ENCODE peak calls at places on chromosomes 3 and 15, in seven cellular contexts. M is K562, J is uterus, K is heart left ventricle, P is H1, Q is ovary, U is testis. E is an unnamed sample.

GRCh38 chr3:116093374-116093773 is 351.9 kb downstream of the LSAMP start:
- DNase-seq in U (no peak), M (no peak), Q (no peak), J (no peak), P (no peak), K (no peak), E (no peak)

GRCh38 chr3:43760951-43761350 is 70.2 kb downstream of the ABHD5 start:
- DNase-seq in J (no peak), Q (no peak), U (no peak), M (no peak), P (no peak), K (no peak), E (no peak)

GRCh38 chr15:67035886-67036285 is 29.5 kb upstream of the SMAD3 start:
- DNase-seq in M (no peak), J (no peak), P (no peak), Q (no peak), K (no peak), U (no peak), E (no peak)

GRCh38 chr3:35946121-35946856 is 307.0 kb downstream of the ARPP21 start:
- DNase-seq in Q (no peak), M (no peak), K (no peak), P (no peak), U (no peak), J (no peak), E (peak)

GRCh38 chr3:104460477-104461406 is 906.0 kb upstream of the ALCAM start:
- DNase-seq in K (no peak), P (peak), U (peak), Q (no peak), J (no peak), M (no peak), E (no peak)

GRCh38 chr15:65752151-65752700 is 39.9 kb downstream of the DENND4A start:
- DNase-seq in P (no peak), M (peak), K (no peak), U (no peak), Q (no peak), J (no peak), E (no peak)

GRCh38 chr3:43773273-43774104 is 82.8 kb downstream of the ABHD5 start:
- DNase-seq in P (no peak), K (peak), Q (no peak), J (no peak), M (peak), U (peak), E (peak)

GRCh38 chr3:129398803-129399144 is 29.7 kb downstream of the EFCAB12 start:
- DNase-seq in Q (no peak), M (peak), U (peak), K (no peak), P (no peak), J (no peak), E (peak)

GRCh38 chr3:44880284-44880683 is 5.9 kb downstream of the TGM4 start:
- DNase-seq in M (no peak), P (no peak), U (no peak), K (no peak), Q (no peak), J (no peak), E (no peak)

GRCh38 chr3:123638936-123639680 is 54.3 kb upstream of the HACD2 start:
- DNase-seq in K (no peak), M (no peak), J (no peak), U (peak), Q (no peak), P (no peak), E (no peak)

GRCh38 chr3:51796859-51797258 is 17.8 kb upstream of the IQCF6 start:
- DNase-seq in J (no peak), P (no peak), U (no peak), K (no peak), Q (no peak), M (no peak), E (no peak)

GRCh38 chr3:132034486-132035464 is at the start of gene CPNE4:
- DNase-seq in Q (peak), U (peak), P (peak), K (peak), J (peak), M (peak), E (peak)

GRCh38 chr3:27888562-27888961 is 166.4 kb upstream of the EOMES start:
- DNase-seq in M (no peak), K (no peak), U (no peak), Q (no peak), J (no peak), P (no peak), E (no peak)

DNA sequence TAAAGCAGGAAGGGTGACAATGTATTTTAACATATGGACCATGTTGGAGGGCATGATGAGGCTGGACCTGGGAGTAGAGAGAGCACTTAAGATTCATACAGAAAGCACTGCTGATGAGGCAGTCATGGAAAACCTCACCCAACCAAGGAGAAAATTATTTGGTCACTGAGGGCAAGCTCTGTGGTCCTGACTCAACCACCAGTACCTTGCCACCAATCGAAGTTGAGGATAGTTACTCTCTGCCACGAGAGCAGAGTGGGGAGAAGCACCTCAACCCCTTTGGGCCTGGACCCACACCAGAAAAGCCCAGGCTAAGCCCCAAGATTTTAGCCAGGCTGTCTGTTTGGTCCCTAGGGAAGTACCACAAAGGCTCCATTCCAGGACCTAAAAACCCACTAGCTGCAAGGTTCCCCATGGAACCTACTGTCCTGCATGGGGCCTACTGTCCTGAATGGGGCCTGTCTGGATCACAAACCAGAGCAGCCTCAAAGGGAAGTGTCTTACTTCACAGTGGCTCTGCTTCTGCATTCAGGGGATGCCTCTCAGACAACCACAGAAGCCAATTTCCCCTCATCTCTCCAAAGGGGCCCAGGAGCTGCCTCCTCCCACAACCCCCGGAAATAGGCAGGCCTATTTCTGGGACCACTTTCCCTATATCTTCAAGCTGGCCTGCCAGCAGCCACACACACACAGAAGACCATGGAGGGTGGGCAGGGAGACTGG is 4.2 kb downstream of the CCDC71 start:
- DNase-seq in U (no peak), Q (no peak), K (no peak), J (no peak), P (no peak), M (no peak), E (no peak)
- TF ChIP-seq POLR2A in U (no peak), Q (no peak), K (no peak), J (no peak), P (no peak), M (no peak), E (peak)

GRCh38 chr15:92951800-92952199 is 51.7 kb downstream of the CHD2 start:
- DNase-seq in K (no peak), Q (no peak), P (no peak), M (no peak), U (no peak), J (no peak), E (no peak)

GRCh38 chr15:92947071-92947730 is 47.1 kb downstream of the CHD2 start:
- DNase-seq in P (no peak), Q (no peak), J (no peak), U (no peak), M (no peak), K (no peak), E (no peak)

GRCh38 chr15:92952451-92952850 is 52.3 kb downstream of the CHD2 start:
- DNase-seq in P (no peak), J (no peak), K (no peak), M (no peak), Q (no peak), U (no peak), E (no peak)

GRCh38 chr15:92953569-92953968 is 53.4 kb downstream of the CHD2 start:
- DNase-seq in P (no peak), M (no peak), K (no peak), J (no peak), Q (no peak), U (no peak), E (no peak)

DNA sequence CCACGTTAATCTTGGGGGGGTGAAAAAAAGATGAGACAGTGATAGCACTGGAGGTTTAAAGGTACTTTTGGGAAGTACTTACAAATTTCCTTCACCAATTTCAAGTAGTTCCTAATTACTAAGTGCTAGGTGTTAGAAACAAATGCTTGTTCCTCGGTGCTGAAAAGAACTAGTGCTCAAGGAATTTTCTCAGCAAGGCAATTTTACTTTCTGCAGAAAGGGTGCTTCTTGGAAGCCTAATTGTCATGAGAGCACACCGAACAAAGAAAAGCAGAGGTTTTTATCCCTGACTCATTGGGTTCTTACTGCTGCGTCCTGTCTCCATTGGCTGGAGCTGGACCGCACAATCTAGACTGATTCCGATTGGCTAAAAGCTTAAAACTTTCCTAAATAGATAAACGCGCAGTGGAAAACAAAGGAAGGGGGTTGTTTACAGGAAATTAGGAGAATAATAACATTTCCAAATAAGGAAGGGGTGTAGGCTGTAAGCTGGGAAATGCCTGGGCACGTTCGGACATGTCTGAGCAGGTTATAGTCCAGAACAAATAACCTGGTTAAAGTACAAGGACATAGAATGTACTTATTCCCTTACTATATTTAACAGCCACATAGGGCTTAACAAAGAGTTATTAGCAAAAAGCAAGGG is 49.6 kb downstream of the CHD2 start:
- DNase-seq in Q (no peak), M (no peak), U (no peak), K (no peak), P (no peak), J (no peak), E (peak)
- TF ChIP-seq POLR2A in Q (no peak), M (no peak), U (no peak), K (no peak), P (peak), J (no peak), E (no peak)

DNA sequence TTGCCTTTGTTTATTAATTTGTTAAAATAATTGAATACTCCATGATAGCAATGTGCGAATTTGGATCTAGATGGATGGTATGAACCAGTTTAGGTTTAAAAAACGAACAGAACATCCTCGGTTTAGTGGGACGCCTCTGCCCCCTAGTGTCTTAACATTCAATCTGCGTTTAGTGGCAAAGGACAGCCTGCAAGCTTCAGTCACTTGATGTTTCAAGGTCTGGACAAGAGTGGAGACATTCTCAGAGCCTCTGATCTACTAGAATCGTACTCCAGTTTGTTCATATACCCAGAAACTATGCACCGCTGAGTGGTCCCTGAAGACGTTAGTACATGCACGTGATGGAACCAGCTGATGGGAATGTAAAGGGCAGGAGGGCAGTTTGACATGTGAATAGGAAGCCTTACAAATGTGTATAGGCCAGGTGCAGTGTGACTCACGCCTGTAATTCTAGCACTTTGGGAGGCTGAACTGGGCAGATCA is 17.8 kb upstream of the ATP13A4 start:
- DNase-seq in U (peak), P (no peak), M (peak), Q (peak), K (peak), J (peak), E (peak)
- TF ChIP-seq POLR2A in U (no peak), P (no peak), M (no peak), Q (no peak), K (no peak), J (no peak), E (no peak)

DNA sequence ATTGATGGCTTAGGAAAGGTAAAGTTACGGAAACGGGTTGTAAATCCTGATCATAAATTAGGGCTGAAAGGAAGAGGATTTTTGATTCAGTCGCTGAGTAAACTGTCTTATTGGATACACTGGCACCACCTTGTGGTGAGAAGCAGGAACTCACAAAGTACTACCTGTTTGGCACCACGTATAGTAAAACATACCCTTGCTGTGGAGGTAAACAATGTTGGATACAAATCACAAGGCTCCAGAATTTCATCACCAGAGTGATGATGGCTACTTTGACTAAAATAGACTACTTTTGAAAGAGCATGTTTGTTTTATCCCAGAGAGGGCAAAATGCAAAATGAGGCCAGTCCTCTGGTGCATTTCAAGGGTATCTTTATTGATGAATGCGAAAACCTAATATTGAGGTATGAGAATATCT is 216.9 kb downstream of the IGSF11 start:
- DNase-seq in M (peak), J (no peak), U (peak), K (no peak), Q (no peak), P (no peak), E (peak)
- TF ChIP-seq POLR2A in M (no peak), J (no peak), U (no peak), K (no peak), Q (no peak), P (no peak), E (no peak)

GRCh38 chr15:64355559-64356442 is at the start of gene CSNK1G1:
- DNase-seq in K (peak), J (peak), Q (peak), U (peak), P (peak), M (peak), E (peak)
- TF ChIP-seq POLR2A in K (peak), J (peak), Q (no peak), U (no peak), P (peak), M (peak), E (peak)

GRCh38 chr15:56916825-56917477 is 1.5 kb upstream of the TCF12 start:
- DNase-seq in J (no peak), M (peak), P (no peak), U (no peak), Q (no peak), K (no peak), E (peak)

GRCh38 chr15:56918046-56918906 is at the start of gene TCF12:
- DNase-seq in U (peak), K (peak), M (peak), J (peak), Q (peak), P (peak), E (peak)

GRCh38 chr15:56917652-56918045 is 795 bp upstream of the TCF12 start:
- DNase-seq in J (no peak), M (no peak), P (no peak), K (peak), U (peak), Q (no peak), E (peak)

GRCh38 chr15:56919708-56920637 is 1.5 kb downstream of the TCF12 start:
- DNase-seq in P (no peak), K (peak), J (peak), U (peak), Q (peak), M (no peak), E (peak)

DNA sequence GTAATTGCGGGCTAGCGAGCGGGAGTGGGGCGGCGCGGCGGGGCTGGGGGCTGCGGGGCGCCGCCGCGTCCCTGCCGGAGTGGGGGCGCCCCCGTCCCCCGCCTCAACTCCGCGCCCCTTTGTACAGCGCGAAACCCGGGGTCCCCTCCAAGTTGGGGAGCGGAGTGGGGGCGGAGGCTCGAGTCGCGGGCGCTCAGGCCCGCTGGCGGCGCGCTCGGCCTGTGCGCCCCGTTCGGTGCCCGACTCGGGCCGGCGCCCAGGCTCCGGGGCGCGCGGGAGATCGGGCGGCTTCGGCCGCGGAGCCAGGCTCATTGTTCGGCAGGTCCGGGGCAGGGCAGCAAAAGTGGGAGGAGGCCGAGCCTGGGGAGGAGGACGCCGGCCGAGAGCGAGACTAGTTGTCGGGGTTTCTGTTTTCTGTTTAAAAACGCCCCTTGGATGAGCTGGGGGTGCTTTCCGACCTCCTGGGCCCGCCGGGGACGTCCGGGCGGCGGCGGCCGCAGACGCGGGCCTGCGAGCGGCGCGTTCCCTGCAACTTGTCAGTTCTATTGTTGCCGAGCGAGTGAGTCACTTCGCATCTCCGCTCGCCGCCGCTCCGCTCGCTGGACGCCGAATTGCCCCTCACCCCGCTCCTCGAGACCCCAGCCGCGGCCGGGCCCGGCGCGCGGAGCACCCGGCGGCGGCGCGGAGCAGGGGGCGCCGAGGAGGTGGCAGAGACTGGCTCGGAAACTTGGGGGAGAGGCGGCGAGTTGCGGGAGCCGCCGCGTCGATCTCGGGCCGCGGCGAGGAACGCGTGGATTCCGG is 663 bp downstream of the TCF12 start:
- DNase-seq in Q (peak), K (peak), U (peak), P (no peak), J (peak), M (peak), E (peak)
- TF ChIP-seq POLR2A in Q (no peak), K (peak), U (no peak), P (peak), J (peak), M (no peak), E (no peak)

GRCh38 chr3:101848754-101849713 is at the start of gene NFKBIZ:
- DNase-seq in M (peak), P (peak), Q (peak), J (peak), K (peak), U (peak), E (peak)
- TF ChIP-seq POLR2A in M (peak), P (peak), Q (peak), J (peak), K (peak), U (no peak), E (peak)

GRCh38 chr3:192819001-192819569 is 91.7 kb upstream of the FGF12 start:
- DNase-seq in U (no peak), P (no peak), K (no peak), Q (no peak), J (peak), M (no peak), E (no peak)

GRCh38 chr3:192818126-192818525 is 90.8 kb upstream of the FGF12 start:
- DNase-seq in M (no peak), J (no peak), K (no peak), Q (no peak), U (no peak), P (no peak), E (no peak)

GRCh38 chr3:192817053-192817452 is 89.7 kb upstream of the FGF12 start:
- DNase-seq in U (no peak), J (no peak), P (no peak), Q (no peak), K (no peak), M (no peak), E (no peak)

GRCh38 chr3:192816274-192816853 is 89.0 kb upstream of the FGF12 start:
- DNase-seq in K (no peak), Q (no peak), P (no peak), M (peak), J (no peak), U (no peak), E (peak)

GRCh38 chr3:192817506-192817905 is 90.2 kb upstream of the FGF12 start:
- DNase-seq in P (no peak), M (no peak), J (no peak), K (no peak), U (no peak), Q (no peak), E (no peak)
- TF ChIP-seq POLR2A in P (no peak), M (no peak), J (no peak), K (no peak), U (no peak), Q (no peak), E (no peak)

GRCh38 chr3:32422943-32423342 is 31.3 kb downstream of the CMTM7 start:
- DNase-seq in Q (no peak), U (no peak), M (no peak), J (no peak), P (no peak), K (no peak), E (peak)
- TF ChIP-seq POLR2A in Q (no peak), U (no peak), M (no peak), J (no peak), P (no peak), K (no peak), E (no peak)

GRCh38 chr3:141268791-141269190 is 37.2 kb downstream of the PXYLP1 start:
- DNase-seq in Q (no peak), J (no peak), K (no peak), M (no peak), P (no peak), U (no peak), E (no peak)

GRCh38 chr3:141271279-141272033 is 39.8 kb downstream of the PXYLP1 start:
- DNase-seq in U (no peak), Q (no peak), K (no peak), M (no peak), J (no peak), P (no peak), E (no peak)

GRCh38 chr3:141266186-141266585 is 34.6 kb downstream of the PXYLP1 start:
- DNase-seq in U (no peak), Q (no peak), P (no peak), K (no peak), J (no peak), M (no peak), E (no peak)

GRCh38 chr3:141268281-141268680 is 36.7 kb downstream of the PXYLP1 start:
- DNase-seq in U (no peak), P (no peak), Q (no peak), M (no peak), K (no peak), J (no peak), E (no peak)

GRCh38 chr3:141266797-141267555 is 35.4 kb downstream of the PXYLP1 start:
- DNase-seq in Q (no peak), J (no peak), K (no peak), U (no peak), P (no peak), M (no peak), E (no peak)
- TF ChIP-seq POLR2A in Q (no peak), J (no peak), K (no peak), U (no peak), P (no peak), M (no peak), E (no peak)

E was measured in erythroblast.